ENCODE peak calls at places on chromosomes 6 and 20, in eight cellular contexts. P is endothelial cell of umbilical vein, W is body of pancreas, C is upper lobe of right lung, Y is LoVo, R is AML-193, U is hippocampal formation, O is Peyer's patch. Z is an unnamed sample.

GRCh38 chr20:63553251-63553932 is 567 bp upstream of the FNDC11 start:
- DNase-seq in P (peak), W (peak), C (peak), Y (peak), R (no peak), U (no peak), O (peak), Z (peak)

GRCh38 chr6:40582892-40583291 is 4.3 kb downstream of the LRFN2 start:
- DNase-seq in P (no peak), W (no peak), C (no peak), Y (no peak), R (no peak), U (no peak), O (no peak), Z (no peak)

GRCh38 chr20:33793011-33793931 is 17.9 kb upstream of the CHMP4B start:
- DNase-seq in P (peak), W (no peak), C (no peak), Y (no peak), R (no peak), U (no peak), O (no peak), Z (no peak)

GRCh38 chr20:6575912-6576391 is 191.5 kb upstream of the BMP2 start:
- DNase-seq in P (peak), W (no peak), C (no peak), Y (no peak), R (no peak), U (no peak), O (no peak), Z (peak)

GRCh38 chr20:21047981-21048380 is 58.2 kb downstream of the LINC00237 start:
- DNase-seq in P (no peak), W (no peak), C (no peak), Y (no peak), R (no peak), U (no peak), O (no peak), Z (no peak)

GRCh38 chr20:57560554-57561355 is at the start of gene PCK1:
- DNase-seq in P (no peak), W (peak), C (no peak), Y (peak), R (no peak), U (no peak), O (peak), Z (no peak)

GRCh38 chr20:63759377-63759901 is 19.9 kb downstream of the SLC2A4RG start:
- DNase-seq in P (no peak), W (no peak), C (no peak), Y (no peak), R (no peak), U (no peak), O (no peak), Z (no peak)

GRCh38 chr20:595330-596308 is 14.5 kb downstream of the TCF15 start:
- DNase-seq in P (peak), W (no peak), C (no peak), Y (no peak), R (no peak), U (no peak), O (peak), Z (no peak)

Z was measured in pulmonary artery endothelial cell.